ENCODE peak calls at places on chromosome 10, in four cellular contexts. C, I, Z and B are unnamed samples.
A peak's percentile ranks its signal among the peaks of the same experiment; 100 is the strongest.

GRCh38 chr10:90417466-90418210 is 440.2 kb downstream of the HTR7 start:
- DNase-seq in C (peak; percentile 13), I (no peak), Z (no peak), B (no peak)

GRCh38 chr10:126130291-126130710 is 233.9 kb downstream of the FANK1 start:
- DNase-seq in Z (no peak), C (no peak), I (no peak), B (no peak)

GRCh38 chr10:5592070-5592469 is 67.3 kb downstream of the CALML3 start:
- DNase-seq in I (no peak), C (no peak), Z (no peak), B (no peak)

GRCh38 chr10:35707642-35708425 is 65.7 kb upstream of the FZD8 start:
- DNase-seq in C (no peak), I (no peak), Z (no peak), B (no peak)

GRCh38 chr10:71285986-71286385 is 33.1 kb upstream of the SLC29A3 start:
- DNase-seq in C (no peak), Z (no peak), I (no peak), B (no peak)

GRCh38 chr10:109282510-109282909 is 640.8 kb downstream of the XPNPEP1 start:
- DNase-seq in C (peak; percentile 49), I (peak; percentile 40), Z (no peak), B (no peak)

GRCh38 chr10:74118794-74119193 is 31.8 kb downstream of the AP3M1 start:
- DNase-seq in C (peak; percentile 58), Z (no peak), I (no peak), B (no peak)

GRCh38 chr10:4514445-4515108 is 311.4 kb upstream of the AKR1E2 start:
- DNase-seq in I (no peak), C (no peak), Z (no peak), B (no peak)

GRCh38 chr10:5508161-5508604 is 8.8 kb upstream of the CALML5 start:
- DNase-seq in Z (no peak), I (no peak), C (no peak), B (no peak)

GRCh38 chr10:94403034-94403822 is 887 bp downstream of the TBC1D12 start:
- DNase-seq in Z (peak; percentile 38), C (peak; percentile 70), I (peak; percentile 75), B (peak; percentile 29)

GRCh38 chr10:104472505-104472904 is 118.9 kb downstream of the CFAP58 start:
- DNase-seq in Z (no peak), C (peak; percentile 65), I (peak; percentile 16), B (no peak)

GRCh38 chr10:92901819-92902234 is 53.5 kb downstream of the EXOC6 start:
- DNase-seq in Z (no peak), I (no peak), C (no peak), B (no peak)

GRCh38 chr10:106540606-106541005 is 623.9 kb downstream of the SORCS1 start:
- DNase-seq in Z (no peak), C (peak; percentile 50), I (peak; percentile 35), B (no peak)

GRCh38 chr10:94630017-94630688 is 53.4 kb upstream of the CYP2C18 start:
- DNase-seq in C (no peak), I (peak; percentile 43), Z (no peak), B (no peak)

GRCh38 chr10:100873081-100873824 is 39.5 kb upstream of the SLF2 start:
- DNase-seq in I (no peak), Z (no peak), C (no peak), B (no peak)

GRCh38 chr10:42932735-42933453 is 144.0 kb upstream of the RET start:
- DNase-seq in I (no peak), C (no peak), Z (no peak), B (no peak)